ENCODE peak calls at places on chromosomes 5 and 9, in five cellular contexts. One of them, this sample, is unnamed.
A peak's percentile ranks its signal among the peaks of the same experiment; 100 is the strongest.

GRCh38 chr9:137411670-137412380 is 11.1 kb downstream of the EXD3 start:
- DNase-seq in ovary: peak; percentile 88
- DNase-seq in sigmoid colon: peak; percentile 89
- DNase-seq in heart left ventricle: peak; percentile 85
- DNase-seq in spleen: peak; percentile 88
- DNase-seq in this sample: no peak

GRCh38 chr9:105126233-105126632 is 118.2 kb upstream of the SLC44A1 start:
- DNase-seq in sigmoid colon: no peak
- DNase-seq in spleen: no peak
- DNase-seq in ovary: no peak
- DNase-seq in heart left ventricle: no peak
- DNase-seq in this sample: no peak

GRCh38 chr5:83866191-83866590 is 145.5 kb upstream of the HAPLN1 start:
- DNase-seq in sigmoid colon: no peak
- DNase-seq in ovary: no peak
- DNase-seq in heart left ventricle: no peak
- DNase-seq in spleen: no peak
- DNase-seq in this sample: no peak

GRCh38 chr5:12316812-12317211 is 412.6 kb upstream of the CTNND2 start:
- DNase-seq in spleen: no peak
- DNase-seq in heart left ventricle: no peak
- DNase-seq in ovary: no peak
- DNase-seq in sigmoid colon: no peak
- DNase-seq in this sample: no peak

GRCh38 chr5:124402144-124402581 is 344.3 kb downstream of the ZNF608 start:
- DNase-seq in spleen: no peak
- DNase-seq in sigmoid colon: no peak
- DNase-seq in heart left ventricle: no peak
- DNase-seq in ovary: peak; percentile 20
- DNase-seq in this sample: no peak

GRCh38 chr5:143154495-143155375 is 248.8 kb downstream of the NR3C1 start:
- DNase-seq in sigmoid colon: no peak
- DNase-seq in ovary: no peak
- DNase-seq in spleen: no peak
- DNase-seq in heart left ventricle: no peak
- DNase-seq in this sample: no peak

GRCh38 chr5:5011151-5011550 is 129.0 kb upstream of the ADAMTS16 start:
- DNase-seq in spleen: no peak
- DNase-seq in sigmoid colon: no peak
- DNase-seq in ovary: no peak
- DNase-seq in heart left ventricle: no peak
- DNase-seq in this sample: no peak

GRCh38 chr5:16554110-16554509 is 62.7 kb downstream of the RETREG1 start:
- DNase-seq in spleen: no peak
- DNase-seq in ovary: no peak
- DNase-seq in sigmoid colon: no peak
- DNase-seq in heart left ventricle: no peak
- DNase-seq in this sample: no peak

GRCh38 chr9:130661461-130662098 is 2.8 kb upstream of the PRDM12 start:
- DNase-seq in heart left ventricle: no peak
- DNase-seq in sigmoid colon: no peak
- DNase-seq in spleen: no peak
- DNase-seq in ovary: no peak
- DNase-seq in this sample: no peak

GRCh38 chr9:131663288-131663687 is 76.6 kb downstream of the RAPGEF1 start:
- DNase-seq in spleen: no peak
- DNase-seq in sigmoid colon: no peak
- DNase-seq in heart left ventricle: no peak
- DNase-seq in ovary: no peak
- DNase-seq in this sample: no peak

GRCh38 chr5:172533399-172534228 is 79.3 kb upstream of the SH3PXD2B start:
- DNase-seq in spleen: peak; percentile 68
- DNase-seq in heart left ventricle: peak; percentile 19
- DNase-seq in ovary: no peak
- DNase-seq in sigmoid colon: peak; percentile 77
- DNase-seq in this sample: no peak

GRCh38 chr5:94111209-94112004 is 370.0 kb upstream of the POU5F2 start:
- DNase-seq in heart left ventricle: peak; percentile 94
- DNase-seq in ovary: peak; percentile 95
- DNase-seq in spleen: peak; percentile 98
- DNase-seq in sigmoid colon: peak; percentile 97
- DNase-seq in this sample: peak; percentile 73
- TF ChIP-seq POLR2A in heart left ventricle: no peak
- TF ChIP-seq POLR2A in ovary: peak; percentile 65
- TF ChIP-seq POLR2A in spleen: peak; percentile 19
- TF ChIP-seq POLR2A in sigmoid colon: peak; percentile 42
- TF ChIP-seq POLR2A in this sample: peak; percentile 29

DNA sequence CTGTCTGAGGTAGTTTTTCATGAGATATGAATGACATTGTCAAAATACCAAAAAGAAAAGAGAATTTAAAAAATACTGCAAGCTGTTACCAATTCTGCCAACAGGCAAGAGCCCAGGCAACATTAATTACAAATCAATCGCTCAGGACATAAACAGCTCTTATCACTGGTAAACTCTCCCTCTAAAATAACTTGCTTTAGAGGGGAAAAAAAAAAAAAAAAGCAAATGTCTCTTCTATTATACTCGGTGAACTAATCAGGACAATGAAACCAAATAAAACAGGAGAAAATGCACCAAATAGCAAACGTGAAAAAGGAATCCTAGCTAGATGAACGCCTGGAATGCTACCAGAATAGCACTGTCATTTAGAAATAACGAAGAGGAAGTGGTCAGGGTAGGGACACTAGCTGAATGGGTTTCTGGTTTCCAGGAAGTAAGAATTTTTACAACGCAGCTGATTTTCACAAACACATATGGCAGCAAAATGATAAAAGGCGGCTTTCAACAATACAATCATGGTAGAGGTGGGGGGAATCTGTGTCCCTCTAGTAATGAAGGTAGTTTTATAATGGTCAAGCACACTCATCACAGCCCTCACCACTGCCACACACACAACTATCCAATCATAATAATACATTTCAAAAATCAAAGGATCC is 94.9 kb downstream of the DENND1A start:
- DNase-seq in sigmoid colon: no peak
- DNase-seq in spleen: no peak
- DNase-seq in heart left ventricle: no peak
- DNase-seq in ovary: no peak
- DNase-seq in this sample: no peak
- H3K27ac ChIP-seq in sigmoid colon: no peak overlapping the region
- H3K27ac ChIP-seq in spleen: peak overlapping the region; percentile 80
- H3K27ac ChIP-seq in heart left ventricle: no peak overlapping the region
- H3K27ac ChIP-seq in ovary: no peak overlapping the region
- H3K27ac ChIP-seq in this sample: no peak overlapping the region

GRCh38 chr5:167244583-167244982 is 1046.9 kb upstream of the WWC1 start:
- DNase-seq in heart left ventricle: no peak
- DNase-seq in sigmoid colon: no peak
- DNase-seq in ovary: no peak
- DNase-seq in spleen: no peak
- DNase-seq in this sample: no peak
- TF ChIP-seq CTCF in heart left ventricle: no peak
- TF ChIP-seq CTCF in sigmoid colon: no peak
- TF ChIP-seq CTCF in ovary: no peak
- TF ChIP-seq CTCF in spleen: no peak
- TF ChIP-seq CTCF in this sample: no peak

DNA sequence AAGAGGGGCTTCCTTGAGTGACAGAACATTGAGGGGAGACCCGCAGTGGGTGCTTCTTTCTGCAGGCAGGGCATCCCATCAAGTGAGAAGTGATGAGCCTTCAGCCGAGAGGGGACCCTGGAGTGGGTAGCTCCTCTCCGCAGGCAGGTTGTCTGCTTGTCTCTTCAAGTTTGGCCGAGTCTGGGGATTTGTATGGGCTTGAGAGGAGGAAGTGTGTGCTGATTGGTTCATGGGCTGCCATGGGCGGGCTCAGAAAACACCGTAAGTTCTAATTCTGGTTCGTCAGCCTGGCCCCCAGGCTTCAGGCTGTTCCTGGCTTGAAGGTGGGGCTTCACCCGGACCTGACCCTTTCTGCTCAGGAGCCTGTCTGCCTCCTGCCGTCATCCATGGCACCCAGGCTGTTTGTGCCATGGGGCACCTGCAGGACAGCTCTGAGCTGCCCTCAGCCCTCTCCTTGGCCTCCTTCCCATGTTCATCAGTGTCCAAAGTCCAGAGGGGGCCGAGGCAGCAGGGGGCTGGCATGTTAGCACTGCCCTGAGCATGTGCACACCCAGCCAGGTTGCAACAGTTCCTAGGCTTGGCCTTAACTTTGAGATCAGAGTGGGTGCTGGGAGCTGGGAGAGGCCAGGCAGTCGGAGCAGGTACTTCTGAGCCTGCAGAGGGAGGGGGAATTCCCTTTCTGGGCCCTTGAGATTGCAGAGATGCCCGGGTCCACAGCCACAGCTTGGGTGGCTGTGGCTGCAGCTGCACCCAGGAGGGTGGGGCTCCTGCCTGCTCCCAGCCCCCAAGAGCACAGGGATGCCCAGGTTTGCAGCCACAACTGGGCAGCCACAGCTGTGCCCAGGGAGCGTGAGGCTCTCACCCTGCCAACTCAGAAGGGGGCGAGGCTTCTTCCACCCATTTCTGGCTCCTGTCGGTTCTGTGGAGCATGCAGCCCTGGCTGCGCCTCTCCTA is 13.5 kb upstream of the DHFR start:
- DNase-seq in sigmoid colon: no peak
- DNase-seq in ovary: no peak
- DNase-seq in spleen: peak; percentile 79
- DNase-seq in heart left ventricle: no peak
- DNase-seq in this sample: no peak
- TF ChIP-seq POLR2A in sigmoid colon: no peak
- TF ChIP-seq POLR2A in ovary: no peak
- TF ChIP-seq POLR2A in spleen: no peak
- TF ChIP-seq POLR2A in heart left ventricle: no peak
- TF ChIP-seq POLR2A in this sample: no peak

GRCh38 chr5:178214160-178214803 is 9.9 kb downstream of the HNRNPAB start:
- DNase-seq in sigmoid colon: no peak
- DNase-seq in heart left ventricle: no peak
- DNase-seq in ovary: no peak
- DNase-seq in spleen: peak; percentile 45
- DNase-seq in this sample: no peak
- H3K27ac ChIP-seq in sigmoid colon: no peak overlapping the region
- H3K27ac ChIP-seq in heart left ventricle: no peak overlapping the region
- H3K27ac ChIP-seq in ovary: no peak overlapping the region
- H3K27ac ChIP-seq in spleen: peak overlapping the region; percentile 66
- H3K27ac ChIP-seq in this sample: no peak overlapping the region

DNA sequence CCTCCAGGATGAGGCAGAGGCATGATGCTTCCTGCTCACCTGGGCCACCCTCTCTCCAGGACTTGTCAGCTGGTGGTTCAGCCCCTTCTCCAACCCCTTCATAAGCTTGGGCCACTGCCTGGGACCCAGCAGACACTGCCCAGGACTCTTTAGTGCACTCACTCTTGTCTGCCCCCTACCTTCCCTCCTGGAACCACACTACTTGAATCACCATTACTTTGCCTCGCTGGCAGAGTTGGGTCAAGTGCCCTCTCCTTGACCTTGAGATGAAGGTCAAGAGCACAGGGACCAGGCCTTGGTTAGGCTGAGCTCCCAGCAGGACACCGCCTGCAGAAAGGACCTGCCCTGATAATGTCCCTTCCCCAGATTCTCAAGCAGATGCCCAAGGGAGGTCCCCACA is 8.5 kb upstream of the ENDOG start:
- DNase-seq in heart left ventricle: no peak
- DNase-seq in sigmoid colon: no peak
- DNase-seq in ovary: no peak
- DNase-seq in spleen: no peak
- DNase-seq in this sample: no peak
- TF ChIP-seq CTCF in heart left ventricle: no peak
- TF ChIP-seq CTCF in sigmoid colon: no peak
- TF ChIP-seq CTCF in ovary: no peak
- TF ChIP-seq CTCF in spleen: no peak
- TF ChIP-seq CTCF in this sample: no peak

GRCh38 chr5:77892061-77893010 is 116.2 kb upstream of the TBCA start:
- DNase-seq in heart left ventricle: no peak
- DNase-seq in ovary: no peak
- DNase-seq in spleen: no peak
- DNase-seq in sigmoid colon: no peak
- DNase-seq in this sample: no peak
- TF ChIP-seq POLR2A in heart left ventricle: no peak
- TF ChIP-seq POLR2A in ovary: no peak
- TF ChIP-seq POLR2A in spleen: no peak
- TF ChIP-seq POLR2A in sigmoid colon: no peak
- TF ChIP-seq POLR2A in this sample: no peak

GRCh38 chr9:33234511-33235467 is 5.2 kb upstream of the SPINK4 start:
- DNase-seq in heart left ventricle: no peak
- DNase-seq in sigmoid colon: no peak
- DNase-seq in ovary: no peak
- DNase-seq in spleen: no peak
- DNase-seq in this sample: no peak
- H3K27ac ChIP-seq in heart left ventricle: no peak overlapping the region
- H3K27ac ChIP-seq in sigmoid colon: no peak overlapping the region
- H3K27ac ChIP-seq in ovary: no peak overlapping the region
- H3K27ac ChIP-seq in spleen: no peak overlapping the region
- H3K27ac ChIP-seq in this sample: peak overlapping the region; percentile 79

GRCh38 chr9:99851028-99851822 is 29.5 kb downstream of the NR4A3 start:
- DNase-seq in sigmoid colon: no peak
- DNase-seq in heart left ventricle: no peak
- DNase-seq in spleen: no peak
- DNase-seq in ovary: no peak
- DNase-seq in this sample: no peak

GRCh38 chr9:99858087-99858486 is 36.4 kb downstream of the NR4A3 start:
- DNase-seq in ovary: no peak
- DNase-seq in heart left ventricle: no peak
- DNase-seq in spleen: no peak
- DNase-seq in sigmoid colon: no peak
- DNase-seq in this sample: no peak

GRCh38 chr9:99859395-99859980 is 37.8 kb downstream of the NR4A3 start:
- DNase-seq in ovary: no peak
- DNase-seq in heart left ventricle: no peak
- DNase-seq in spleen: no peak
- DNase-seq in sigmoid colon: no peak
- DNase-seq in this sample: no peak

GRCh38 chr9:99852617-99853016 is 30.9 kb downstream of the NR4A3 start:
- DNase-seq in ovary: no peak
- DNase-seq in sigmoid colon: no peak
- DNase-seq in heart left ventricle: no peak
- DNase-seq in spleen: no peak
- DNase-seq in this sample: no peak

GRCh38 chr9:99855467-99856176 is 33.9 kb downstream of the NR4A3 start:
- DNase-seq in ovary: no peak
- DNase-seq in spleen: no peak
- DNase-seq in heart left ventricle: no peak
- DNase-seq in sigmoid colon: no peak
- DNase-seq in this sample: no peak
- TF ChIP-seq CTCF in ovary: no peak
- TF ChIP-seq CTCF in spleen: no peak
- TF ChIP-seq CTCF in heart left ventricle: peak; percentile 12
- TF ChIP-seq CTCF in sigmoid colon: no peak
- TF ChIP-seq CTCF in this sample: no peak

This sample was measured in esophagus squamous epithelium.